ENCODE peak calls at places on chromosome X, in four cellular contexts. E, H, A and T are unnamed samples.

GRCh38 chrX:132766452-132766851 is 192.0 kb downstream of the HS6ST2 start:
- DNase-seq in H (no peak), E (no peak), A (no peak), T (no peak)

GRCh38 chrX:39519213-39519544 is 578.6 kb downstream of the BCOR start:
- DNase-seq in H (no peak), E (no peak), A (no peak), T (no peak)

GRCh38 chrX:9622128-9622527 is 143.5 kb downstream of the GPR143 start:
- DNase-seq in H (no peak), A (no peak), E (no peak), T (no peak)

GRCh38 chrX:9476810-9477575 is 12.1 kb downstream of the TBL1X start:
- DNase-seq in E (no peak), H (no peak), A (no peak), T (no peak)

GRCh38 chrX:94932278-94932965 is 1258.4 kb downstream of the FAM133A start:
- DNase-seq in H (peak), E (no peak), A (no peak), T (no peak)

GRCh38 chrX:76183289-76184057 is 10.6 kb downstream of the PBDC1 start:
- DNase-seq in H (no peak), E (no peak), A (no peak), T (no peak)

GRCh38 chrX:27599928-27600327 is 9.8 kb downstream of the DCAF8L2 start:
- DNase-seq in H (peak), E (no peak), A (no peak), T (no peak)

GRCh38 chrX:103197721-103198306 is 17.1 kb upstream of the BEX4 start:
- DNase-seq in H (peak), A (no peak), E (peak), T (no peak)

GRCh38 chrX:77640702-77641101 is 145.3 kb downstream of the ATRX start:
- DNase-seq in E (no peak), A (no peak), H (no peak), T (no peak)

GRCh38 chrX:100643943-100644587 is at the start of gene SRPX2:
- DNase-seq in A (no peak), E (peak), H (peak), T (no peak)

GRCh38 chrX:18534949-18535348 is 109.5 kb downstream of the CDKL5 start:
- DNase-seq in A (no peak), E (no peak), H (no peak), T (no peak)

GRCh38 chrX:132631579-132632232 is 142.9 kb upstream of the MBNL3 start:
- DNase-seq in A (peak), E (peak), H (peak), T (no peak)

GRCh38 chrX:10855845-10856244 is 235.5 kb upstream of the MID1 start:
- DNase-seq in A (no peak), E (no peak), H (no peak), T (no peak)

GRCh38 chrX:144637731-144638130 is 609.6 kb upstream of the SPANXN1 start:
- DNase-seq in A (no peak), E (no peak), H (peak), T (no peak)

GRCh38 chrX:8374041-8374825 is 90.4 kb upstream of the VCX3B start:
- DNase-seq in A (no peak), E (no peak), H (peak), T (no peak)

GRCh38 chrX:19579485-19579884 is 64.2 kb upstream of the MAP3K15 start:
- DNase-seq in A (no peak), E (peak), H (peak), T (no peak)

GRCh38 chrX:38664285-38664684 is 102.9 kb downstream of the TSPAN7 start:
- DNase-seq in E (peak), A (no peak), H (peak), T (peak)

GRCh38 chrX:13254076-13254785 is 65.6 kb downstream of the ATXN3L start:
- DNase-seq in A (no peak), H (peak), E (peak), T (no peak)